ENCODE peak calls at places on chromosome 18, in nine cellular contexts. One of them, this sample, is unnamed.

GRCh38 chr18:5456577-5457466 is 87.0 kb downstream of the EPB41L3 start:
- DNase-seq in M059J: peak
- DNase-seq in ELF-1: peak
- DNase-seq in cardiac muscle cell: peak
- DNase-seq in tibial artery: no peak
- DNase-seq in T-cell: no peak
- DNase-seq in GM10248: no peak
- DNase-seq in stimulated activated CD4-positive, alpha-beta T cell treated with anti-CD3 and anti-CD28 coated beads, Interleukin-15, amount 100 ng/mL, for 24 hours: no peak
- DNase-seq in breast epithelium: no peak
- DNase-seq in this sample: no peak

GRCh38 chr18:361100-361732 is 93.4 kb upstream of the THOC1 start:
- DNase-seq in M059J: no peak
- DNase-seq in ELF-1: no peak
- DNase-seq in cardiac muscle cell: no peak
- DNase-seq in tibial artery: no peak
- DNase-seq in T-cell: no peak
- DNase-seq in GM10248: no peak
- DNase-seq in stimulated activated CD4-positive, alpha-beta T cell treated with anti-CD3 and anti-CD28 coated beads, Interleukin-15, amount 100 ng/mL, for 24 hours: no peak
- DNase-seq in breast epithelium: no peak
- DNase-seq in this sample: no peak

GRCh38 chr18:63708650-63709049 is 5.9 kb downstream of the SERPINB11 start:
- DNase-seq in M059J: peak
- DNase-seq in ELF-1: no peak
- DNase-seq in cardiac muscle cell: no peak
- DNase-seq in tibial artery: no peak
- DNase-seq in T-cell: no peak
- DNase-seq in GM10248: no peak
- DNase-seq in stimulated activated CD4-positive, alpha-beta T cell treated with anti-CD3 and anti-CD28 coated beads, Interleukin-15, amount 100 ng/mL, for 24 hours: no peak
- DNase-seq in breast epithelium: no peak
- DNase-seq in this sample: no peak

GRCh38 chr18:75455249-75456183 is 28.0 kb upstream of the SMIM21 start:
- DNase-seq in M059J: no peak
- DNase-seq in ELF-1: peak
- DNase-seq in cardiac muscle cell: peak
- DNase-seq in tibial artery: no peak
- DNase-seq in T-cell: no peak
- DNase-seq in GM10248: no peak
- DNase-seq in stimulated activated CD4-positive, alpha-beta T cell treated with anti-CD3 and anti-CD28 coated beads, Interleukin-15, amount 100 ng/mL, for 24 hours: peak
- DNase-seq in breast epithelium: no peak
- DNase-seq in this sample: no peak

GRCh38 chr18:44592639-44593038 is 88.0 kb upstream of the SETBP1 start:
- DNase-seq in M059J: peak
- DNase-seq in ELF-1: peak
- DNase-seq in cardiac muscle cell: peak
- DNase-seq in tibial artery: no peak
- DNase-seq in T-cell: no peak
- DNase-seq in GM10248: no peak
- DNase-seq in stimulated activated CD4-positive, alpha-beta T cell treated with anti-CD3 and anti-CD28 coated beads, Interleukin-15, amount 100 ng/mL, for 24 hours: no peak
- DNase-seq in breast epithelium: no peak
- DNase-seq in this sample: peak

GRCh38 chr18:41134426-41134825 is 820.6 kb upstream of the PIK3C3 start:
- DNase-seq in M059J: peak
- DNase-seq in ELF-1: no peak
- DNase-seq in cardiac muscle cell: no peak
- DNase-seq in tibial artery: no peak
- DNase-seq in T-cell: no peak
- DNase-seq in GM10248: no peak
- DNase-seq in stimulated activated CD4-positive, alpha-beta T cell treated with anti-CD3 and anti-CD28 coated beads, Interleukin-15, amount 100 ng/mL, for 24 hours: no peak
- DNase-seq in breast epithelium: no peak
- DNase-seq in this sample: no peak

GRCh38 chr18:470661-471501 is 29.6 kb downstream of the COLEC12 start:
- DNase-seq in M059J: peak
- DNase-seq in ELF-1: no peak
- DNase-seq in cardiac muscle cell: peak
- DNase-seq in tibial artery: no peak
- DNase-seq in T-cell: no peak
- DNase-seq in GM10248: no peak
- DNase-seq in stimulated activated CD4-positive, alpha-beta T cell treated with anti-CD3 and anti-CD28 coated beads, Interleukin-15, amount 100 ng/mL, for 24 hours: no peak
- DNase-seq in breast epithelium: no peak
- DNase-seq in this sample: no peak

GRCh38 chr18:80200171-80200931 is 47.0 kb downstream of the PARD6G start:
- DNase-seq in M059J: peak
- DNase-seq in ELF-1: peak
- DNase-seq in cardiac muscle cell: peak
- DNase-seq in tibial artery: no peak
- DNase-seq in T-cell: no peak
- DNase-seq in GM10248: peak
- DNase-seq in stimulated activated CD4-positive, alpha-beta T cell treated with anti-CD3 and anti-CD28 coated beads, Interleukin-15, amount 100 ng/mL, for 24 hours: no peak
- DNase-seq in breast epithelium: no peak
- DNase-seq in this sample: no peak

GRCh38 chr18:14949800-14950415 is 201.9 kb downstream of the ANKRD30B start:
- DNase-seq in M059J: peak
- DNase-seq in ELF-1: no peak
- DNase-seq in cardiac muscle cell: no peak
- DNase-seq in tibial artery: no peak
- DNase-seq in T-cell: no peak
- DNase-seq in GM10248: no peak
- DNase-seq in stimulated activated CD4-positive, alpha-beta T cell treated with anti-CD3 and anti-CD28 coated beads, Interleukin-15, amount 100 ng/mL, for 24 hours: no peak
- DNase-seq in breast epithelium: no peak
- DNase-seq in this sample: peak

GRCh38 chr18:2709316-2709715 is 53.8 kb downstream of the SMCHD1 start:
- DNase-seq in M059J: no peak
- DNase-seq in ELF-1: no peak
- DNase-seq in cardiac muscle cell: peak
- DNase-seq in tibial artery: no peak
- DNase-seq in T-cell: no peak
- DNase-seq in GM10248: no peak
- DNase-seq in stimulated activated CD4-positive, alpha-beta T cell treated with anti-CD3 and anti-CD28 coated beads, Interleukin-15, amount 100 ng/mL, for 24 hours: no peak
- DNase-seq in breast epithelium: no peak
- DNase-seq in this sample: no peak

GRCh38 chr18:59870623-59871130 is 29.1 kb upstream of the PMAIP1 start:
- DNase-seq in M059J: no peak
- DNase-seq in ELF-1: no peak
- DNase-seq in cardiac muscle cell: no peak
- DNase-seq in tibial artery: no peak
- DNase-seq in T-cell: no peak
- DNase-seq in GM10248: no peak
- DNase-seq in stimulated activated CD4-positive, alpha-beta T cell treated with anti-CD3 and anti-CD28 coated beads, Interleukin-15, amount 100 ng/mL, for 24 hours: no peak
- DNase-seq in breast epithelium: no peak
- DNase-seq in this sample: no peak

GRCh38 chr18:55586841-55587240 is 1.2 kb downstream of the TCF4 start:
- DNase-seq in M059J: peak
- DNase-seq in ELF-1: peak
- DNase-seq in cardiac muscle cell: peak
- DNase-seq in tibial artery: no peak
- DNase-seq in T-cell: no peak
- DNase-seq in GM10248: no peak
- DNase-seq in stimulated activated CD4-positive, alpha-beta T cell treated with anti-CD3 and anti-CD28 coated beads, Interleukin-15, amount 100 ng/mL, for 24 hours: no peak
- DNase-seq in breast epithelium: no peak
- DNase-seq in this sample: no peak

GRCh38 chr18:79680100-79680879 is 687 bp downstream of the CTDP1 start:
- DNase-seq in M059J: peak
- DNase-seq in ELF-1: peak
- DNase-seq in cardiac muscle cell: peak
- DNase-seq in tibial artery: peak
- DNase-seq in T-cell: peak
- DNase-seq in GM10248: no peak
- DNase-seq in stimulated activated CD4-positive, alpha-beta T cell treated with anti-CD3 and anti-CD28 coated beads, Interleukin-15, amount 100 ng/mL, for 24 hours: peak
- DNase-seq in breast epithelium: no peak
- DNase-seq in this sample: peak

GRCh38 chr18:42047721-42048120 is 92.7 kb downstream of the PIK3C3 start:
- DNase-seq in M059J: peak
- DNase-seq in ELF-1: no peak
- DNase-seq in cardiac muscle cell: peak
- DNase-seq in tibial artery: no peak
- DNase-seq in T-cell: no peak
- DNase-seq in GM10248: no peak
- DNase-seq in stimulated activated CD4-positive, alpha-beta T cell treated with anti-CD3 and anti-CD28 coated beads, Interleukin-15, amount 100 ng/mL, for 24 hours: no peak
- DNase-seq in breast epithelium: no peak
- DNase-seq in this sample: no peak

GRCh38 chr18:76985156-76985950 is 147.2 kb downstream of the MBP start:
- DNase-seq in M059J: no peak
- DNase-seq in ELF-1: no peak
- DNase-seq in cardiac muscle cell: no peak
- DNase-seq in tibial artery: no peak
- DNase-seq in T-cell: no peak
- DNase-seq in GM10248: no peak
- DNase-seq in stimulated activated CD4-positive, alpha-beta T cell treated with anti-CD3 and anti-CD28 coated beads, Interleukin-15, amount 100 ng/mL, for 24 hours: no peak
- DNase-seq in breast epithelium: no peak
- DNase-seq in this sample: no peak

GRCh38 chr18:45621068-45621511 is 5.8 kb downstream of the SLC14A2 start:
- DNase-seq in M059J: peak
- DNase-seq in ELF-1: peak
- DNase-seq in cardiac muscle cell: peak
- DNase-seq in tibial artery: peak
- DNase-seq in T-cell: no peak
- DNase-seq in GM10248: peak
- DNase-seq in stimulated activated CD4-positive, alpha-beta T cell treated with anti-CD3 and anti-CD28 coated beads, Interleukin-15, amount 100 ng/mL, for 24 hours: peak
- DNase-seq in breast epithelium: no peak
- DNase-seq in this sample: peak

GRCh38 chr18:8450013-8450412 is 159.2 kb upstream of the RAB12 start:
- DNase-seq in M059J: peak
- DNase-seq in ELF-1: peak
- DNase-seq in cardiac muscle cell: peak
- DNase-seq in tibial artery: peak
- DNase-seq in T-cell: no peak
- DNase-seq in GM10248: no peak
- DNase-seq in stimulated activated CD4-positive, alpha-beta T cell treated with anti-CD3 and anti-CD28 coated beads, Interleukin-15, amount 100 ng/mL, for 24 hours: no peak
- DNase-seq in breast epithelium: no peak
- DNase-seq in this sample: no peak

GRCh38 chr18:47912794-47913594 is 17.5 kb downstream of the SMAD2 start:
- DNase-seq in M059J: no peak
- DNase-seq in ELF-1: no peak
- DNase-seq in cardiac muscle cell: no peak
- DNase-seq in tibial artery: no peak
- DNase-seq in T-cell: no peak
- DNase-seq in GM10248: no peak
- DNase-seq in stimulated activated CD4-positive, alpha-beta T cell treated with anti-CD3 and anti-CD28 coated beads, Interleukin-15, amount 100 ng/mL, for 24 hours: peak
- DNase-seq in breast epithelium: no peak
- DNase-seq in this sample: no peak

GRCh38 chr18:54558609-54559585 is 32.1 kb upstream of the DYNAP start:
- DNase-seq in M059J: peak
- DNase-seq in ELF-1: no peak
- DNase-seq in cardiac muscle cell: peak
- DNase-seq in tibial artery: no peak
- DNase-seq in T-cell: no peak
- DNase-seq in GM10248: peak
- DNase-seq in stimulated activated CD4-positive, alpha-beta T cell treated with anti-CD3 and anti-CD28 coated beads, Interleukin-15, amount 100 ng/mL, for 24 hours: no peak
- DNase-seq in breast epithelium: no peak
- DNase-seq in this sample: no peak

GRCh38 chr18:73824684-73825083 is 322.9 kb downstream of the FBXO15 start:
- DNase-seq in M059J: peak
- DNase-seq in ELF-1: no peak
- DNase-seq in cardiac muscle cell: no peak
- DNase-seq in tibial artery: no peak
- DNase-seq in T-cell: no peak
- DNase-seq in GM10248: no peak
- DNase-seq in stimulated activated CD4-positive, alpha-beta T cell treated with anti-CD3 and anti-CD28 coated beads, Interleukin-15, amount 100 ng/mL, for 24 hours: no peak
- DNase-seq in breast epithelium: no peak
- DNase-seq in this sample: no peak

This sample was measured in MG63.